ENCODE peak calls at places on chromosomes 5 and 9, in eight cellular contexts. One of them, this sample, is unnamed. For H3K27me3, the result is how much of the 10 kb centered on the place peaks cover.

GRCh38 chr5:91079037-91079436 is 304.1 kb downstream of the ARRDC3 start:
- DNase-seq in PC-3: peak
- DNase-seq in mesendoderm: no peak
- DNase-seq in colonic mucosa: no peak
- DNase-seq in esophagus muscularis mucosa: no peak
- DNase-seq in CD8-positive, alpha-beta memory T cell: no peak
- DNase-seq in effector memory CD4-positive, alpha-beta T cell: no peak
- DNase-seq in kidney epithelial cell: peak
- DNase-seq in this sample: no peak

GRCh38 chr5:95870105-95870672 is 47.7 kb upstream of the GLRX start:
- DNase-seq in PC-3: peak
- DNase-seq in mesendoderm: no peak
- DNase-seq in colonic mucosa: no peak
- DNase-seq in esophagus muscularis mucosa: no peak
- DNase-seq in CD8-positive, alpha-beta memory T cell: no peak
- DNase-seq in effector memory CD4-positive, alpha-beta T cell: no peak
- DNase-seq in kidney epithelial cell: no peak
- DNase-seq in this sample: no peak

GRCh38 chr5:115366223-115366622 is 69.8 kb upstream of the CCDC112 start:
- DNase-seq in PC-3: peak
- DNase-seq in mesendoderm: peak
- DNase-seq in colonic mucosa: no peak
- DNase-seq in esophagus muscularis mucosa: no peak
- DNase-seq in CD8-positive, alpha-beta memory T cell: no peak
- DNase-seq in effector memory CD4-positive, alpha-beta T cell: no peak
- DNase-seq in kidney epithelial cell: peak
- DNase-seq in this sample: no peak

GRCh38 chr5:91379602-91380490 is 3.3 kb downstream of the ARRDC3 start:
- DNase-seq in PC-3: peak
- DNase-seq in mesendoderm: peak
- DNase-seq in colonic mucosa: peak
- DNase-seq in esophagus muscularis mucosa: peak
- DNase-seq in CD8-positive, alpha-beta memory T cell: peak
- DNase-seq in effector memory CD4-positive, alpha-beta T cell: peak
- DNase-seq in kidney epithelial cell: peak
- DNase-seq in this sample: peak

GRCh38 chr5:144857454-144857853 is 686.8 kb downstream of the KCTD16 start:
- DNase-seq in PC-3: no peak
- DNase-seq in mesendoderm: no peak
- DNase-seq in colonic mucosa: no peak
- DNase-seq in esophagus muscularis mucosa: no peak
- DNase-seq in CD8-positive, alpha-beta memory T cell: no peak
- DNase-seq in effector memory CD4-positive, alpha-beta T cell: no peak
- DNase-seq in kidney epithelial cell: no peak
- DNase-seq in this sample: no peak

GRCh38 chr9:77679088-77679487 is 31.0 kb upstream of the GNA14 start:
- DNase-seq in PC-3: peak
- DNase-seq in mesendoderm: no peak
- DNase-seq in colonic mucosa: no peak
- DNase-seq in esophagus muscularis mucosa: peak
- DNase-seq in CD8-positive, alpha-beta memory T cell: no peak
- DNase-seq in effector memory CD4-positive, alpha-beta T cell: no peak
- DNase-seq in kidney epithelial cell: no peak
- DNase-seq in this sample: no peak

GRCh38 chr5:80254767-80255424 is 952 bp downstream of the SERINC5 start:
- DNase-seq in PC-3: peak
- DNase-seq in mesendoderm: no peak
- DNase-seq in colonic mucosa: no peak
- DNase-seq in esophagus muscularis mucosa: no peak
- DNase-seq in CD8-positive, alpha-beta memory T cell: peak
- DNase-seq in effector memory CD4-positive, alpha-beta T cell: no peak
- DNase-seq in kidney epithelial cell: no peak
- DNase-seq in this sample: peak

GRCh38 chr5:139027150-139027549 is 152.0 kb upstream of the LRRTM2 start:
- DNase-seq in PC-3: no peak
- DNase-seq in mesendoderm: no peak
- DNase-seq in colonic mucosa: no peak
- DNase-seq in esophagus muscularis mucosa: no peak
- DNase-seq in CD8-positive, alpha-beta memory T cell: no peak
- DNase-seq in effector memory CD4-positive, alpha-beta T cell: no peak
- DNase-seq in kidney epithelial cell: no peak
- DNase-seq in this sample: no peak

GRCh38 chr9:112575107-112575506 is 88.5 kb downstream of the KIAA1958 start:
- DNase-seq in PC-3: no peak
- DNase-seq in mesendoderm: no peak
- DNase-seq in colonic mucosa: no peak
- DNase-seq in esophagus muscularis mucosa: no peak
- DNase-seq in CD8-positive, alpha-beta memory T cell: no peak
- DNase-seq in effector memory CD4-positive, alpha-beta T cell: no peak
- DNase-seq in kidney epithelial cell: no peak
- DNase-seq in this sample: no peak

GRCh38 chr9:134562146-134562753 is 79.4 kb upstream of the COL5A1 start:
- DNase-seq in PC-3: no peak
- DNase-seq in mesendoderm: no peak
- DNase-seq in colonic mucosa: no peak
- DNase-seq in esophagus muscularis mucosa: peak
- DNase-seq in CD8-positive, alpha-beta memory T cell: no peak
- DNase-seq in effector memory CD4-positive, alpha-beta T cell: no peak
- DNase-seq in kidney epithelial cell: no peak
- DNase-seq in this sample: no peak

GRCh38 chr5:77218263-77218662 is 7.8 kb downstream of the PDE8B start:
- DNase-seq in PC-3: peak
- DNase-seq in mesendoderm: no peak
- DNase-seq in colonic mucosa: no peak
- DNase-seq in esophagus muscularis mucosa: no peak
- DNase-seq in CD8-positive, alpha-beta memory T cell: no peak
- DNase-seq in effector memory CD4-positive, alpha-beta T cell: no peak
- DNase-seq in kidney epithelial cell: no peak
- DNase-seq in this sample: peak

GRCh38 chr9:128123451-128124080 is 4.0 kb downstream of the PTGES2 start:
- DNase-seq in PC-3: no peak
- DNase-seq in mesendoderm: no peak
- DNase-seq in colonic mucosa: no peak
- DNase-seq in esophagus muscularis mucosa: no peak
- DNase-seq in CD8-positive, alpha-beta memory T cell: no peak
- DNase-seq in effector memory CD4-positive, alpha-beta T cell: no peak
- DNase-seq in kidney epithelial cell: no peak
- DNase-seq in this sample: peak

GRCh38 chr9:15426019-15426418 is 3.3 kb downstream of the SNAPC3 start:
- DNase-seq in PC-3: no peak
- DNase-seq in mesendoderm: no peak
- DNase-seq in colonic mucosa: no peak
- DNase-seq in esophagus muscularis mucosa: no peak
- DNase-seq in CD8-positive, alpha-beta memory T cell: no peak
- DNase-seq in effector memory CD4-positive, alpha-beta T cell: no peak
- DNase-seq in kidney epithelial cell: no peak
- DNase-seq in this sample: no peak

DNA sequence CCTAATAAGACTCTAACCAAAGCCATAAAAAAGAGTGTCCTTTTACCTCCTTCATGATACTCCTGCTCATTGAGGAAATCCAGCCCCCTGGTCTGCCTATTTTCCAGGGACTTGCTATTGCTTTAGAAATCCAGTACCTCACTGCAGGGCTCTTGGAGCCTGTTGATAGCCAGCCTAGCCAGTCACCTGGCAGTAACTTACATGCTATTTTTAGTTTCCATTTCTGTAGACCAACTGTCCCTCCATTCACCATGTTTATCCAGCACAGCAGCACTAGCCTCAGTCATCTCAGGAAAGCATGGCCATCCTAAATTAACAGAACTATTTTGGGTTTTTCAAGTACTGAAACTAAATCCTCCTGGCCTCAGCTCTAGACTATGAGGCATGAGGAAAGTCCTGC is 91.5 kb upstream of the PHF24 start:
- DNase-seq in PC-3: no peak
- DNase-seq in mesendoderm: no peak
- DNase-seq in colonic mucosa: no peak
- DNase-seq in esophagus muscularis mucosa: no peak
- DNase-seq in CD8-positive, alpha-beta memory T cell: no peak
- DNase-seq in effector memory CD4-positive, alpha-beta T cell: no peak
- DNase-seq in kidney epithelial cell: no peak
- DNase-seq in this sample: no peak
- H3K4me3 ChIP-seq in PC-3: no peak
- H3K4me3 ChIP-seq in mesendoderm: no peak
- H3K4me3 ChIP-seq in colonic mucosa: no peak
- H3K4me3 ChIP-seq in esophagus muscularis mucosa: no peak
- H3K4me3 ChIP-seq in CD8-positive, alpha-beta memory T cell: no peak
- H3K4me3 ChIP-seq in effector memory CD4-positive, alpha-beta T cell: no peak
- H3K4me3 ChIP-seq in kidney epithelial cell: no peak
- H3K4me3 ChIP-seq in this sample: no peak

GRCh38 chr5:73417307-73418035 is 31.1 kb downstream of the FOXD1 start:
- DNase-seq in PC-3: no peak
- DNase-seq in mesendoderm: no peak
- DNase-seq in colonic mucosa: no peak
- DNase-seq in esophagus muscularis mucosa: no peak
- DNase-seq in CD8-positive, alpha-beta memory T cell: no peak
- DNase-seq in effector memory CD4-positive, alpha-beta T cell: no peak
- DNase-seq in kidney epithelial cell: no peak
- DNase-seq in this sample: no peak

GRCh38 chr5:73418244-73418691 is 30.3 kb downstream of the FOXD1 start:
- DNase-seq in PC-3: no peak
- DNase-seq in mesendoderm: no peak
- DNase-seq in colonic mucosa: no peak
- DNase-seq in esophagus muscularis mucosa: no peak
- DNase-seq in CD8-positive, alpha-beta memory T cell: no peak
- DNase-seq in effector memory CD4-positive, alpha-beta T cell: no peak
- DNase-seq in kidney epithelial cell: no peak
- DNase-seq in this sample: no peak

GRCh38 chr5:73412597-73412988 is 36.0 kb downstream of the FOXD1 start:
- DNase-seq in PC-3: peak
- DNase-seq in mesendoderm: peak
- DNase-seq in colonic mucosa: no peak
- DNase-seq in esophagus muscularis mucosa: no peak
- DNase-seq in CD8-positive, alpha-beta memory T cell: no peak
- DNase-seq in effector memory CD4-positive, alpha-beta T cell: no peak
- DNase-seq in kidney epithelial cell: peak
- DNase-seq in this sample: no peak

GRCh38 chr5:73415617-73416016 is 33.0 kb downstream of the FOXD1 start:
- DNase-seq in PC-3: no peak
- DNase-seq in mesendoderm: no peak
- DNase-seq in colonic mucosa: no peak
- DNase-seq in esophagus muscularis mucosa: no peak
- DNase-seq in CD8-positive, alpha-beta memory T cell: no peak
- DNase-seq in effector memory CD4-positive, alpha-beta T cell: no peak
- DNase-seq in kidney epithelial cell: no peak
- DNase-seq in this sample: no peak

DNA sequence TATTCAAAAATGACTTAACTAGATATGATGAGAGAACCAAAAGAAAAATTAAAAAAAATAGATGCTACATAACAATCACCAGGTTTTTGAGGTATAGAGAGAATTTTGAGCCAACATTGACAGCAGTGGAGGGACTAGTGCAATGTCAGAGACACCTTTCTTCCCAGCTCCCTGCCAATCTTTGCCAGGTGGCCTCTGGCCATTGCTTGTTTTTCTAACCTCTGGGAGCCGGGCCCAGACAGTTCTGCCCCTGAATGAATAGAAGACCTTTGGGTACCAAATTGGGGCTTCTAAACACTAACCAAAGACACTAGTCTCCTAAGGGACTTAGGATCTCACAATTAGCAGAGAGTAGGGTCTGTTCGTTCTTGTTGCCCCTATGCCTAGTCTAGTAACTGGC is 33.4 kb downstream of the FOXD1 start:
- DNase-seq in PC-3: no peak
- DNase-seq in mesendoderm: no peak
- DNase-seq in colonic mucosa: no peak
- DNase-seq in esophagus muscularis mucosa: no peak
- DNase-seq in CD8-positive, alpha-beta memory T cell: no peak
- DNase-seq in effector memory CD4-positive, alpha-beta T cell: no peak
- DNase-seq in kidney epithelial cell: no peak
- DNase-seq in this sample: no peak
- H3K27me3 ChIP-seq in PC-3: under half
- H3K27me3 ChIP-seq in mesendoderm: under half
- H3K27me3 ChIP-seq in colonic mucosa: under half
- H3K27me3 ChIP-seq in esophagus muscularis mucosa: under half
- H3K27me3 ChIP-seq in CD8-positive, alpha-beta memory T cell: under half
- H3K27me3 ChIP-seq in effector memory CD4-positive, alpha-beta T cell: under half
- H3K27me3 ChIP-seq in kidney epithelial cell: under half
- H3K27me3 ChIP-seq in this sample: under half

GRCh38 chr5:78523314-78524193 is 125.0 kb downstream of the LHFPL2 start:
- DNase-seq in PC-3: no peak
- DNase-seq in mesendoderm: no peak
- DNase-seq in colonic mucosa: no peak
- DNase-seq in esophagus muscularis mucosa: no peak
- DNase-seq in CD8-positive, alpha-beta memory T cell: no peak
- DNase-seq in effector memory CD4-positive, alpha-beta T cell: no peak
- DNase-seq in kidney epithelial cell: no peak
- DNase-seq in this sample: no peak

GRCh38 chr5:78530342-78531096 is 118.1 kb downstream of the LHFPL2 start:
- DNase-seq in PC-3: peak
- DNase-seq in mesendoderm: no peak
- DNase-seq in colonic mucosa: no peak
- DNase-seq in esophagus muscularis mucosa: no peak
- DNase-seq in CD8-positive, alpha-beta memory T cell: no peak
- DNase-seq in effector memory CD4-positive, alpha-beta T cell: no peak
- DNase-seq in kidney epithelial cell: no peak
- DNase-seq in this sample: no peak

GRCh38 chr5:78527054-78527884 is 121.3 kb downstream of the LHFPL2 start:
- DNase-seq in PC-3: peak
- DNase-seq in mesendoderm: peak
- DNase-seq in colonic mucosa: peak
- DNase-seq in esophagus muscularis mucosa: no peak
- DNase-seq in CD8-positive, alpha-beta memory T cell: no peak
- DNase-seq in effector memory CD4-positive, alpha-beta T cell: no peak
- DNase-seq in kidney epithelial cell: peak
- DNase-seq in this sample: peak

GRCh38 chr5:78526049-78526525 is 122.5 kb downstream of the LHFPL2 start:
- DNase-seq in PC-3: peak
- DNase-seq in mesendoderm: no peak
- DNase-seq in colonic mucosa: no peak
- DNase-seq in esophagus muscularis mucosa: no peak
- DNase-seq in CD8-positive, alpha-beta memory T cell: no peak
- DNase-seq in effector memory CD4-positive, alpha-beta T cell: no peak
- DNase-seq in kidney epithelial cell: peak
- DNase-seq in this sample: no peak

GRCh38 chr5:78527925-78528324 is 120.6 kb downstream of the LHFPL2 start:
- DNase-seq in PC-3: no peak
- DNase-seq in mesendoderm: no peak
- DNase-seq in colonic mucosa: no peak
- DNase-seq in esophagus muscularis mucosa: no peak
- DNase-seq in CD8-positive, alpha-beta memory T cell: no peak
- DNase-seq in effector memory CD4-positive, alpha-beta T cell: no peak
- DNase-seq in kidney epithelial cell: no peak
- DNase-seq in this sample: no peak
- H3K4me3 ChIP-seq in PC-3: no peak
- H3K4me3 ChIP-seq in mesendoderm: no peak
- H3K4me3 ChIP-seq in colonic mucosa: no peak
- H3K4me3 ChIP-seq in esophagus muscularis mucosa: no peak
- H3K4me3 ChIP-seq in CD8-positive, alpha-beta memory T cell: no peak
- H3K4me3 ChIP-seq in effector memory CD4-positive, alpha-beta T cell: no peak
- H3K4me3 ChIP-seq in kidney epithelial cell: no peak
- H3K4me3 ChIP-seq in this sample: no peak

GRCh38 chr5:73179730-73180129 is 6.7 kb downstream of the TMEM174 start:
- DNase-seq in PC-3: no peak
- DNase-seq in mesendoderm: no peak
- DNase-seq in colonic mucosa: no peak
- DNase-seq in esophagus muscularis mucosa: no peak
- DNase-seq in CD8-positive, alpha-beta memory T cell: no peak
- DNase-seq in effector memory CD4-positive, alpha-beta T cell: no peak
- DNase-seq in kidney epithelial cell: no peak
- DNase-seq in this sample: no peak
- H3K27me3 ChIP-seq in PC-3: under half
- H3K27me3 ChIP-seq in mesendoderm: under half
- H3K27me3 ChIP-seq in colonic mucosa: under half
- H3K27me3 ChIP-seq in esophagus muscularis mucosa: under half
- H3K27me3 ChIP-seq in CD8-positive, alpha-beta memory T cell: under half
- H3K27me3 ChIP-seq in effector memory CD4-positive, alpha-beta T cell: under half
- H3K27me3 ChIP-seq in kidney epithelial cell: under half
- H3K27me3 ChIP-seq in this sample: under half

GRCh38 chr5:3320317-3320865 is 275.2 kb upstream of the IRX1 start:
- DNase-seq in PC-3: no peak
- DNase-seq in mesendoderm: no peak
- DNase-seq in colonic mucosa: no peak
- DNase-seq in esophagus muscularis mucosa: no peak
- DNase-seq in CD8-positive, alpha-beta memory T cell: no peak
- DNase-seq in effector memory CD4-positive, alpha-beta T cell: no peak
- DNase-seq in kidney epithelial cell: no peak
- DNase-seq in this sample: no peak
- H3K4me3 ChIP-seq in PC-3: no peak
- H3K4me3 ChIP-seq in mesendoderm: no peak
- H3K4me3 ChIP-seq in colonic mucosa: no peak
- H3K4me3 ChIP-seq in esophagus muscularis mucosa: no peak
- H3K4me3 ChIP-seq in CD8-positive, alpha-beta memory T cell: no peak
- H3K4me3 ChIP-seq in effector memory CD4-positive, alpha-beta T cell: no peak
- H3K4me3 ChIP-seq in kidney epithelial cell: no peak
- H3K4me3 ChIP-seq in this sample: no peak